ENCODE peak calls at places on chromosomes 13 and 19, in ten cellular contexts. One of them, this sample, is unnamed. For H3K4me1, the result is how much of the 10 kb centered on the place peaks cover.

GRCh38 chr13:30545320-30545719 is 72.4 kb upstream of the USPL1 start:
- DNase-seq in CD8-positive, alpha-beta T cell: no peak
- DNase-seq in heart right ventricle: no peak
- DNase-seq in naive thymus-derived CD4-positive, alpha-beta T cell: no peak
- DNase-seq in A549: no peak
- DNase-seq in GM23248: no peak
- DNase-seq in transverse colon: no peak
- DNase-seq in H9: no peak
- DNase-seq in heart left ventricle: no peak
- DNase-seq in left ventricle myocardium inferior: no peak
- DNase-seq in this sample: no peak

GRCh38 chr13:44703371-44703770 is 127.2 kb upstream of the TSC22D1 start:
- DNase-seq in H9: no peak
- DNase-seq in A549: no peak
- DNase-seq in CD8-positive, alpha-beta T cell: no peak
- DNase-seq in left ventricle myocardium inferior: no peak
- DNase-seq in heart left ventricle: no peak
- DNase-seq in transverse colon: no peak
- DNase-seq in naive thymus-derived CD4-positive, alpha-beta T cell: no peak
- DNase-seq in GM23248: peak
- DNase-seq in heart right ventricle: no peak
- DNase-seq in this sample: no peak

GRCh38 chr13:40387775-40388174 is 278.7 kb downstream of the FOXO1 start:
- DNase-seq in A549: no peak
- DNase-seq in CD8-positive, alpha-beta T cell: no peak
- DNase-seq in left ventricle myocardium inferior: no peak
- DNase-seq in transverse colon: no peak
- DNase-seq in naive thymus-derived CD4-positive, alpha-beta T cell: no peak
- DNase-seq in heart left ventricle: no peak
- DNase-seq in heart right ventricle: no peak
- DNase-seq in H9: no peak
- DNase-seq in GM23248: no peak
- DNase-seq in this sample: no peak

GRCh38 chr19:50679177-50680125 is 30.2 kb downstream of the C19orf81 start:
- DNase-seq in naive thymus-derived CD4-positive, alpha-beta T cell: peak
- DNase-seq in GM23248: peak
- DNase-seq in H9: peak
- DNase-seq in transverse colon: peak
- DNase-seq in heart right ventricle: peak
- DNase-seq in A549: peak
- DNase-seq in heart left ventricle: peak
- DNase-seq in left ventricle myocardium inferior: peak
- DNase-seq in CD8-positive, alpha-beta T cell: peak
- DNase-seq in this sample: peak

GRCh38 chr13:90427322-90428272 is 919.9 kb upstream of the MIR17HG start:
- DNase-seq in H9: peak
- DNase-seq in left ventricle myocardium inferior: no peak
- DNase-seq in GM23248: no peak
- DNase-seq in naive thymus-derived CD4-positive, alpha-beta T cell: no peak
- DNase-seq in A549: no peak
- DNase-seq in transverse colon: no peak
- DNase-seq in heart left ventricle: peak
- DNase-seq in CD8-positive, alpha-beta T cell: no peak
- DNase-seq in heart right ventricle: no peak
- DNase-seq in this sample: no peak

GRCh38 chr19:958967-959685 is 25.0 kb upstream of the WDR18 start:
- DNase-seq in GM23248: peak
- DNase-seq in heart left ventricle: no peak
- DNase-seq in heart right ventricle: no peak
- DNase-seq in A549: peak
- DNase-seq in naive thymus-derived CD4-positive, alpha-beta T cell: no peak
- DNase-seq in left ventricle myocardium inferior: no peak
- DNase-seq in CD8-positive, alpha-beta T cell: no peak
- DNase-seq in H9: no peak
- DNase-seq in transverse colon: no peak
- DNase-seq in this sample: no peak

GRCh38 chr13:33123066-33123940 is 107.1 kb downstream of the KL start:
- DNase-seq in A549: no peak
- DNase-seq in GM23248: peak
- DNase-seq in naive thymus-derived CD4-positive, alpha-beta T cell: no peak
- DNase-seq in CD8-positive, alpha-beta T cell: no peak
- DNase-seq in H9: no peak
- DNase-seq in heart left ventricle: peak
- DNase-seq in left ventricle myocardium inferior: peak
- DNase-seq in heart right ventricle: peak
- DNase-seq in transverse colon: no peak
- DNase-seq in this sample: peak

GRCh38 chr13:24081388-24081787 is 79.1 kb upstream of the SPATA13 start:
- DNase-seq in GM23248: no peak
- DNase-seq in CD8-positive, alpha-beta T cell: no peak
- DNase-seq in A549: no peak
- DNase-seq in left ventricle myocardium inferior: no peak
- DNase-seq in naive thymus-derived CD4-positive, alpha-beta T cell: no peak
- DNase-seq in transverse colon: no peak
- DNase-seq in H9: no peak
- DNase-seq in heart right ventricle: no peak
- DNase-seq in heart left ventricle: no peak
- DNase-seq in this sample: peak

GRCh38 chr13:32029684-32030083 is 1.9 kb upstream of the FRY start:
- DNase-seq in GM23248: no peak
- DNase-seq in transverse colon: no peak
- DNase-seq in A549: no peak
- DNase-seq in naive thymus-derived CD4-positive, alpha-beta T cell: no peak
- DNase-seq in CD8-positive, alpha-beta T cell: no peak
- DNase-seq in heart right ventricle: no peak
- DNase-seq in H9: no peak
- DNase-seq in heart left ventricle: no peak
- DNase-seq in left ventricle myocardium inferior: no peak
- DNase-seq in this sample: no peak

GRCh38 chr13:32033744-32034143 is 2.2 kb downstream of the FRY start:
- DNase-seq in CD8-positive, alpha-beta T cell: no peak
- DNase-seq in heart left ventricle: no peak
- DNase-seq in heart right ventricle: no peak
- DNase-seq in transverse colon: no peak
- DNase-seq in naive thymus-derived CD4-positive, alpha-beta T cell: no peak
- DNase-seq in GM23248: no peak
- DNase-seq in left ventricle myocardium inferior: no peak
- DNase-seq in H9: no peak
- DNase-seq in A549: no peak
- DNase-seq in this sample: no peak

GRCh38 chr13:32031025-32031814 is at the start of gene FRY:
- DNase-seq in left ventricle myocardium inferior: peak
- DNase-seq in A549: peak
- DNase-seq in heart right ventricle: peak
- DNase-seq in CD8-positive, alpha-beta T cell: peak
- DNase-seq in transverse colon: peak
- DNase-seq in H9: peak
- DNase-seq in heart left ventricle: peak
- DNase-seq in naive thymus-derived CD4-positive, alpha-beta T cell: peak
- DNase-seq in GM23248: peak
- DNase-seq in this sample: peak

GRCh38 chr13:32032780-32033179 is 1.2 kb downstream of the FRY start:
- DNase-seq in A549: no peak
- DNase-seq in CD8-positive, alpha-beta T cell: no peak
- DNase-seq in H9: no peak
- DNase-seq in left ventricle myocardium inferior: no peak
- DNase-seq in GM23248: no peak
- DNase-seq in heart left ventricle: no peak
- DNase-seq in heart right ventricle: no peak
- DNase-seq in naive thymus-derived CD4-positive, alpha-beta T cell: no peak
- DNase-seq in transverse colon: no peak
- DNase-seq in this sample: no peak

DNA sequence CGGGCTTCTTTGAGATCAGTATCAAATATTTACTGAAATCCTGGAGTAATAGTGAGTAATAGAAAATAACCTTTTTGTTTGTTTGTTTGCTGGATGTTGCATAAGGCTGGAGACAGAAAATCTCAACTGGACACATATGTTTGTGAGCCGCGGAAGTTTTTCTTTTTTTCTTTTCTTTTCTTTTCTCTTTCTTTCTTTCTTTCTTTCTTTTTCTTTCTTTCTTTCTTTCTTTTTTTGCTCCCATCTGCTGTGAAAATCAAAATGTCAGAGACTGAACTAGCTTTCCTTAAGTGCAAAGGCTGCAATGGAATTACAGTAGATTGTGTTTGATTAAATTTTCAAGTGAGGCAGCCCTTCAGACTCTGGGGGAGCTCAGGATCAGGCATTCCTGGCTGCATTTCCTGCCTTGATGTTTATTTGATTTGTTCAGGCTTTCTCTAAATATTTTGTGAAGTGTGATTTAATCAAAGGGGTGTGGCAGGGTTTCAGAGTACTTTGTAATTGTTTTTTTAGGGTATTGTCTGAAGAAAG is 306 bp downstream of the FRY start:
- DNase-seq in transverse colon: no peak
- DNase-seq in H9: no peak
- DNase-seq in heart left ventricle: no peak
- DNase-seq in left ventricle myocardium inferior: no peak
- DNase-seq in heart right ventricle: no peak
- DNase-seq in GM23248: no peak
- DNase-seq in CD8-positive, alpha-beta T cell: no peak
- DNase-seq in A549: no peak
- DNase-seq in naive thymus-derived CD4-positive, alpha-beta T cell: no peak
- DNase-seq in this sample: no peak
- H3K4me1 ChIP-seq in transverse colon: under half
- H3K4me1 ChIP-seq in H9: under half
- H3K4me1 ChIP-seq in heart left ventricle: under half
- H3K4me1 ChIP-seq in left ventricle myocardium inferior: under half
- H3K4me1 ChIP-seq in heart right ventricle: under half
- H3K4me1 ChIP-seq in GM23248: under half
- H3K4me1 ChIP-seq in CD8-positive, alpha-beta T cell: under half
- H3K4me1 ChIP-seq in A549: under half
- H3K4me1 ChIP-seq in naive thymus-derived CD4-positive, alpha-beta T cell: under half
- H3K4me1 ChIP-seq in this sample: under half

GRCh38 chr19:41967056-41967783 is 8.1 kb upstream of the RABAC1 start:
- DNase-seq in CD8-positive, alpha-beta T cell: no peak
- DNase-seq in A549: no peak
- DNase-seq in transverse colon: no peak
- DNase-seq in GM23248: no peak
- DNase-seq in H9: no peak
- DNase-seq in heart left ventricle: no peak
- DNase-seq in naive thymus-derived CD4-positive, alpha-beta T cell: no peak
- DNase-seq in heart right ventricle: no peak
- DNase-seq in left ventricle myocardium inferior: no peak
- DNase-seq in this sample: no peak
- H3K4me1 ChIP-seq in CD8-positive, alpha-beta T cell: under half
- H3K4me1 ChIP-seq in A549: under half
- H3K4me1 ChIP-seq in transverse colon: under half
- H3K4me1 ChIP-seq in GM23248: under half
- H3K4me1 ChIP-seq in H9: under half
- H3K4me1 ChIP-seq in heart left ventricle: under half
- H3K4me1 ChIP-seq in naive thymus-derived CD4-positive, alpha-beta T cell: under half
- H3K4me1 ChIP-seq in heart right ventricle: under half
- H3K4me1 ChIP-seq in left ventricle myocardium inferior: under half
- H3K4me1 ChIP-seq in this sample: under half

DNA sequence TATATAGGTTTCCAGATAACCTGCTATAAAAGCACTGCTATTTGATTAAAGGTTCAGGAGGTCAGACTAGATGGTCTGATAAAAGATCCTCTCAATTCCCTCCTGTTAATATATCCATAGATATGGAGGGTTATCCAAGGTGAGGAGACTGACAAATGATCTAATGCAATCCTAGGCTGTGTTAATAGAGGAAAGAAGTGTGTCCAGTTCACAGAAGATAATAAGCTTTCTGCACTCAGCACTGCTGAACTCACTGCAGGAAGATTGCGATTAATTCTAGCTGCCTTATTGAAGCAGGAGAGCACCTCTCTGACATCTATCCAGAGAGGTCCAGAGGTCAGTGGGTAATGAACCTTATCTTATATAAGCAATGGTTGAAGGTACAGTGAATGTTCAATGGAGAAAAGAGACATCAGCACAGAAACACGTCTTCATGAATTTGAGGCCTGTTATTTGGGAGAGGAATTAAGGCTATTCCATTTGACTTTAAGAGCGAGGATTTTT is 75.9 kb upstream of the SLC10A2 start:
- DNase-seq in H9: no peak
- DNase-seq in heart left ventricle: no peak
- DNase-seq in A549: no peak
- DNase-seq in GM23248: no peak
- DNase-seq in heart right ventricle: no peak
- DNase-seq in transverse colon: no peak
- DNase-seq in CD8-positive, alpha-beta T cell: no peak
- DNase-seq in left ventricle myocardium inferior: no peak
- DNase-seq in naive thymus-derived CD4-positive, alpha-beta T cell: no peak
- DNase-seq in this sample: no peak
- H3K4me1 ChIP-seq in H9: under half
- H3K4me1 ChIP-seq in heart left ventricle: under half
- H3K4me1 ChIP-seq in A549: under half
- H3K4me1 ChIP-seq in GM23248: under half
- H3K4me1 ChIP-seq in heart right ventricle: under half
- H3K4me1 ChIP-seq in transverse colon: under half
- H3K4me1 ChIP-seq in CD8-positive, alpha-beta T cell: under half
- H3K4me1 ChIP-seq in left ventricle myocardium inferior: under half
- H3K4me1 ChIP-seq in naive thymus-derived CD4-positive, alpha-beta T cell: under half
- H3K4me1 ChIP-seq in this sample: under half

GRCh38 chr13:51831519-51831918 is 13.5 kb downstream of the TMEM272 start:
- DNase-seq in GM23248: no peak
- DNase-seq in CD8-positive, alpha-beta T cell: no peak
- DNase-seq in heart left ventricle: no peak
- DNase-seq in left ventricle myocardium inferior: no peak
- DNase-seq in transverse colon: no peak
- DNase-seq in heart right ventricle: no peak
- DNase-seq in H9: peak
- DNase-seq in naive thymus-derived CD4-positive, alpha-beta T cell: no peak
- DNase-seq in A549: no peak
- DNase-seq in this sample: no peak

GRCh38 chr13:51826606-51827005 is 18.4 kb downstream of the TMEM272 start:
- DNase-seq in transverse colon: peak
- DNase-seq in H9: no peak
- DNase-seq in naive thymus-derived CD4-positive, alpha-beta T cell: no peak
- DNase-seq in heart right ventricle: peak
- DNase-seq in GM23248: peak
- DNase-seq in heart left ventricle: peak
- DNase-seq in A549: no peak
- DNase-seq in CD8-positive, alpha-beta T cell: no peak
- DNase-seq in left ventricle myocardium inferior: peak
- DNase-seq in this sample: peak

GRCh38 chr13:51827254-51827653 is 17.7 kb downstream of the TMEM272 start:
- DNase-seq in A549: no peak
- DNase-seq in CD8-positive, alpha-beta T cell: no peak
- DNase-seq in H9: no peak
- DNase-seq in heart right ventricle: no peak
- DNase-seq in naive thymus-derived CD4-positive, alpha-beta T cell: no peak
- DNase-seq in left ventricle myocardium inferior: no peak
- DNase-seq in GM23248: no peak
- DNase-seq in heart left ventricle: no peak
- DNase-seq in transverse colon: no peak
- DNase-seq in this sample: no peak

GRCh38 chr13:51832471-51833152 is 12.4 kb downstream of the TMEM272 start:
- DNase-seq in left ventricle myocardium inferior: no peak
- DNase-seq in heart left ventricle: no peak
- DNase-seq in heart right ventricle: no peak
- DNase-seq in A549: peak
- DNase-seq in CD8-positive, alpha-beta T cell: peak
- DNase-seq in transverse colon: peak
- DNase-seq in naive thymus-derived CD4-positive, alpha-beta T cell: peak
- DNase-seq in H9: peak
- DNase-seq in GM23248: peak
- DNase-seq in this sample: peak

DNA sequence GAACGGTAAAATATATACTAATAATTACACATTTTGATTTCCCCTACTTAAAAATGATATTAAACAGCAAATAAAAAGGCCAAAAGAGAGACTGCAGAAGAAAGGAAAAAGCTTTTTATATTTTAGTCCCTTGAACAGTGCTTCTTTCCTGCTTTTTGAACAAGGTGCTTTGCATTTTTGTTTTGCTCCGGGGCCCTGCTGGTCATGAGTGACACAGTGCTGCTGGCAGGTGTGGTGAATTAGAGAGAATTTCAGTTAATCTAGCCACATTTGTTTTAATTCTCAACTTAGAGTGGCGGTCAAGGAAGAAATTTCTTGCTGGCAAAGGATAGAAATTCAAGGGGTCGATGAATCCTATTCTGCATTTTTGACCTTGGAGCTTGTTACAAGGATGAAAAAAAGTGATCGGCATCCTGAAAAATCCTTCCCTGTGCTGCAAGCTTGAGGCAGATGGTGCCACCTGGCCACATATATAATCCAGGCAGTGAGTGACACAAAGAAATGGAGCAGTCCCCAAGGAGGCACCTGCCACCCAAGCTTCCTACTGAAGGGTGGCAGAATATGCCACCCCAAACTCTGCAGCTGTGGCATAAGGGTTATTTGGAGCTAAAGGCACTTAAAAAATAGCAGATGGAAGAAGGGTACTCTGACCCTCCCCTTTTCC is 15.6 kb downstream of the TMEM272 start:
- DNase-seq in A549: no peak
- DNase-seq in CD8-positive, alpha-beta T cell: no peak
- DNase-seq in left ventricle myocardium inferior: no peak
- DNase-seq in H9: no peak
- DNase-seq in naive thymus-derived CD4-positive, alpha-beta T cell: no peak
- DNase-seq in GM23248: no peak
- DNase-seq in transverse colon: no peak
- DNase-seq in heart left ventricle: no peak
- DNase-seq in heart right ventricle: no peak
- DNase-seq in this sample: no peak
- H3K4me1 ChIP-seq in A549: under half
- H3K4me1 ChIP-seq in CD8-positive, alpha-beta T cell: half or more
- H3K4me1 ChIP-seq in left ventricle myocardium inferior: half or more
- H3K4me1 ChIP-seq in H9: under half
- H3K4me1 ChIP-seq in naive thymus-derived CD4-positive, alpha-beta T cell: under half
- H3K4me1 ChIP-seq in GM23248: under half
- H3K4me1 ChIP-seq in transverse colon: under half
- H3K4me1 ChIP-seq in heart left ventricle: under half
- H3K4me1 ChIP-seq in heart right ventricle: under half
- H3K4me1 ChIP-seq in this sample: under half